ENCODE peak calls at places on chromosomes 11 and 22, in six cellular contexts. C is HFFc6; U is GM23338; X is activated naive CD4-positive, alpha-beta T cell treated with Interleukin-2 at 50 U/mL for 16 hours; D is amniotic stem cell; T is GM20000. R is an unnamed sample.

GRCh38 chr22:49724030-49724892 is 103.4 kb downstream of the BRD1 start:
- DNase-seq in C (no peak), D (no peak), X (peak), T (no peak), U (no peak), R (no peak)

GRCh38 chr22:36544107-36544620 is 15.2 kb upstream of the EIF3D start:
- DNase-seq in T (no peak), X (no peak), U (no peak), D (no peak), C (peak), R (no peak)

GRCh38 chr11:128764617-128765095 is 70.8 kb downstream of the FLI1 start:
- DNase-seq in U (no peak), T (no peak), D (no peak), C (no peak), X (no peak), R (no peak)

GRCh38 chr11:47389577-47390072 is 11.3 kb upstream of the SPI1 start:
- DNase-seq in X (no peak), U (no peak), T (no peak), D (no peak), C (no peak), R (no peak)

GRCh38 chr11:11163256-11163655 is 189.8 kb downstream of the CSNK2A3 start:
- DNase-seq in D (no peak), C (no peak), T (no peak), X (no peak), U (peak), R (no peak)

GRCh38 chr11:131693756-131694155 is 323.3 kb downstream of the NTM start:
- DNase-seq in C (no peak), T (no peak), X (no peak), U (no peak), D (no peak), R (no peak)

GRCh38 chr22:39624501-39624821 is 53.9 kb downstream of the CACNA1I start:
- DNase-seq in D (no peak), X (no peak), T (no peak), C (no peak), U (peak), R (no peak)

GRCh38 chr11:15944460-15944859 is 411.9 kb downstream of the SOX6 start:
- DNase-seq in U (peak), D (no peak), T (no peak), X (no peak), C (peak), R (no peak)

GRCh38 chr11:60251485-60252207 is 8.7 kb upstream of the MS4A4E start:
- DNase-seq in C (peak), X (no peak), D (no peak), U (peak), T (peak), R (no peak)

GRCh38 chr11:59144579-59145345 is 2.1 kb downstream of the FAM111A start:
- DNase-seq in C (peak), U (peak), X (peak), T (peak), D (peak), R (no peak)

GRCh38 chr11:83102806-83103205 is 31.1 kb upstream of the RAB30 start:
- DNase-seq in U (no peak), D (no peak), T (no peak), C (no peak), X (no peak), R (no peak)

GRCh38 chr22:23752090-23752691 is 1.3 kb upstream of the ZNF70 start:
- DNase-seq in U (no peak), T (peak), D (no peak), X (no peak), C (no peak), R (no peak)

GRCh38 chr11:76824980-76825725 is 35.6 kb upstream of the ACER3 start:
- DNase-seq in T (no peak), C (peak), D (no peak), U (no peak), X (no peak), R (no peak)

GRCh38 chr11:2667940-2668339 is 31.9 kb downstream of the KCNQ1OT1 start:
- DNase-seq in C (no peak), T (no peak), U (no peak), D (no peak), X (no peak), R (no peak)

GRCh38 chr22:29313126-29314071 is 2.1 kb downstream of the RASL10A start:
- DNase-seq in U (peak), D (no peak), T (peak), X (no peak), C (no peak), R (no peak)

GRCh38 chr11:119626910-119627305 is 102.1 kb downstream of the NECTIN1 start:
- DNase-seq in T (no peak), U (no peak), X (no peak), D (no peak), C (no peak), R (no peak)

R was measured in AG04449.